ENCODE peak calls at places on chromosomes 7 and 10, in eight cellular contexts. One of them, this sample, is unnamed.

GRCh38 chr10:122462533-122463465 is 1.4 kb downstream of the HTRA1 start:
- DNase-seq in nucleus accumbens: no peak
- DNase-seq in hypothalamus: no peak
- DNase-seq in NCI-H2107: no peak
- DNase-seq in hepatic stellate cell: peak
- DNase-seq in left lung: no peak
- DNase-seq in putamen: no peak
- DNase-seq in mesenchymal stem cell: peak
- DNase-seq in this sample: no peak

GRCh38 chr10:44552716-44553115 is 167.8 kb upstream of the CXCL12 start:
- DNase-seq in left lung: no peak
- DNase-seq in hepatic stellate cell: no peak
- DNase-seq in mesenchymal stem cell: no peak
- DNase-seq in nucleus accumbens: no peak
- DNase-seq in putamen: no peak
- DNase-seq in hypothalamus: no peak
- DNase-seq in NCI-H2107: no peak
- DNase-seq in this sample: no peak

GRCh38 chr10:63558132-63558784 is 37.1 kb downstream of the REEP3 start:
- DNase-seq in NCI-H2107: no peak
- DNase-seq in nucleus accumbens: no peak
- DNase-seq in hypothalamus: no peak
- DNase-seq in hepatic stellate cell: no peak
- DNase-seq in putamen: no peak
- DNase-seq in mesenchymal stem cell: no peak
- DNase-seq in left lung: no peak
- DNase-seq in this sample: no peak

GRCh38 chr7:24764972-24765744 is 7.9 kb upstream of the GSDME start:
- DNase-seq in mesenchymal stem cell: peak
- DNase-seq in left lung: no peak
- DNase-seq in nucleus accumbens: no peak
- DNase-seq in hypothalamus: no peak
- DNase-seq in NCI-H2107: no peak
- DNase-seq in hepatic stellate cell: no peak
- DNase-seq in putamen: no peak
- DNase-seq in this sample: no peak

GRCh38 chr7:113659419-113659818 is 259.4 kb downstream of the PPP1R3A start:
- DNase-seq in hypothalamus: no peak
- DNase-seq in mesenchymal stem cell: no peak
- DNase-seq in NCI-H2107: no peak
- DNase-seq in nucleus accumbens: no peak
- DNase-seq in putamen: no peak
- DNase-seq in left lung: no peak
- DNase-seq in hepatic stellate cell: no peak
- DNase-seq in this sample: no peak

GRCh38 chr10:28295346-28295745 is 7.5 kb downstream of the MPP7 start:
- DNase-seq in mesenchymal stem cell: no peak
- DNase-seq in putamen: no peak
- DNase-seq in left lung: no peak
- DNase-seq in hepatic stellate cell: no peak
- DNase-seq in hypothalamus: no peak
- DNase-seq in NCI-H2107: no peak
- DNase-seq in nucleus accumbens: no peak
- DNase-seq in this sample: no peak

GRCh38 chr7:97982647-97983046 is 7.3 kb downstream of the OCM2 start:
- DNase-seq in hypothalamus: no peak
- DNase-seq in nucleus accumbens: no peak
- DNase-seq in hepatic stellate cell: no peak
- DNase-seq in mesenchymal stem cell: no peak
- DNase-seq in left lung: no peak
- DNase-seq in putamen: no peak
- DNase-seq in NCI-H2107: peak
- DNase-seq in this sample: peak

GRCh38 chr10:3464760-3465405 is 292.3 kb upstream of the PITRM1 start:
- DNase-seq in mesenchymal stem cell: peak
- DNase-seq in left lung: no peak
- DNase-seq in hypothalamus: no peak
- DNase-seq in putamen: no peak
- DNase-seq in hepatic stellate cell: no peak
- DNase-seq in nucleus accumbens: no peak
- DNase-seq in NCI-H2107: no peak
- DNase-seq in this sample: no peak

GRCh38 chr7:137001041-137001440 is 132.6 kb downstream of the CHRM2 start:
- DNase-seq in NCI-H2107: no peak
- DNase-seq in hepatic stellate cell: no peak
- DNase-seq in putamen: no peak
- DNase-seq in hypothalamus: no peak
- DNase-seq in left lung: no peak
- DNase-seq in mesenchymal stem cell: peak
- DNase-seq in nucleus accumbens: no peak
- DNase-seq in this sample: no peak

GRCh38 chr10:95337354-95337753 is 46.6 kb upstream of the PDLIM1 start:
- DNase-seq in mesenchymal stem cell: no peak
- DNase-seq in left lung: no peak
- DNase-seq in NCI-H2107: no peak
- DNase-seq in putamen: no peak
- DNase-seq in hypothalamus: no peak
- DNase-seq in hepatic stellate cell: no peak
- DNase-seq in nucleus accumbens: peak
- DNase-seq in this sample: no peak

GRCh38 chr7:149865437-149865836 is 8.3 kb upstream of the ATP6V0E2 start:
- DNase-seq in NCI-H2107: no peak
- DNase-seq in left lung: no peak
- DNase-seq in mesenchymal stem cell: no peak
- DNase-seq in hepatic stellate cell: no peak
- DNase-seq in hypothalamus: no peak
- DNase-seq in nucleus accumbens: no peak
- DNase-seq in putamen: no peak
- DNase-seq in this sample: no peak

GRCh38 chr7:135259702-135260101 is 26.1 kb downstream of the STRA8 start:
- DNase-seq in mesenchymal stem cell: no peak
- DNase-seq in hepatic stellate cell: no peak
- DNase-seq in left lung: no peak
- DNase-seq in nucleus accumbens: no peak
- DNase-seq in NCI-H2107: no peak
- DNase-seq in putamen: no peak
- DNase-seq in hypothalamus: no peak
- DNase-seq in this sample: no peak

GRCh38 chr10:76318171-76318570 is 886.7 kb downstream of the LRMDA start:
- DNase-seq in hepatic stellate cell: no peak
- DNase-seq in putamen: no peak
- DNase-seq in NCI-H2107: no peak
- DNase-seq in hypothalamus: no peak
- DNase-seq in mesenchymal stem cell: no peak
- DNase-seq in nucleus accumbens: no peak
- DNase-seq in left lung: no peak
- DNase-seq in this sample: no peak

GRCh38 chr10:103983367-103983911 is 16.5 kb downstream of the SLK start:
- DNase-seq in nucleus accumbens: no peak
- DNase-seq in hepatic stellate cell: no peak
- DNase-seq in mesenchymal stem cell: peak
- DNase-seq in NCI-H2107: no peak
- DNase-seq in hypothalamus: no peak
- DNase-seq in putamen: no peak
- DNase-seq in left lung: no peak
- DNase-seq in this sample: no peak